ENCODE peak calls at places on chromosomes 1 and 21, in nine cellular contexts. V is HCT116, H is fibroblast of lung, J is MM.1S, I is neural progenitor cell, D is GM23248, C is hepatocyte, E is PC-3, T is HepG2. L is an unnamed sample.

GRCh38 chr21:38533887-38534286 is 35.6 kb upstream of the ERG start:
- DNase-seq in J (no peak), V (no peak), I (peak; percentile 7), C (no peak), E (no peak), D (no peak), H (no peak), T (no peak), L (no peak)

GRCh38 chr1:30847358-30847972 is 61.1 kb downstream of the SDC3 start:
- DNase-seq in V (no peak), I (peak; percentile 66), E (no peak), J (no peak), C (peak; percentile 59), D (no peak), H (peak; percentile 65), T (peak; percentile 90), L (peak; percentile 26)

GRCh38 chr1:222224576-222224975 is 323.3 kb downstream of the HHIPL2 start:
- DNase-seq in D (peak; percentile 33), H (peak; percentile 71), V (no peak), C (no peak), T (no peak), I (no peak), E (peak; percentile 21), J (no peak), L (no peak)

GRCh38 chr1:53588053-53588779 is 129.0 kb downstream of the DMRTB1 start:
- DNase-seq in C (no peak), D (no peak), I (no peak), J (no peak), H (no peak), T (no peak), V (no peak), E (no peak), L (no peak)

GRCh38 chr1:89363638-89364536 is at the start of gene GBP6:
- DNase-seq in C (no peak), D (peak; percentile 4), V (no peak), J (peak; percentile 11), I (peak; percentile 6), H (no peak), E (peak; percentile 55), T (no peak), L (no peak)

GRCh38 chr1:187121661-187122060 is 292.9 kb downstream of the PLA2G4A start:
- DNase-seq in C (no peak), E (no peak), I (no peak), H (no peak), T (no peak), J (no peak), V (no peak), D (no peak), L (no peak)

GRCh38 chr1:53454019-53454418 is 5.2 kb upstream of the DMRTB1 start:
- DNase-seq in I (no peak), V (no peak), H (no peak), J (no peak), T (no peak), E (no peak), C (no peak), D (no peak), L (no peak)

GRCh38 chr1:160261878-160262794 is at the start of gene DCAF8:
- DNase-seq in I (peak; percentile 99), V (peak; percentile 91), T (peak; percentile 94), C (peak; percentile 99), H (peak; percentile 98), J (peak; percentile 100), D (peak; percentile 100), E (peak; percentile 99), L (peak; percentile 99)

GRCh38 chr21:33028759-33029511 is 3.2 kb downstream of the OLIG2 start:
- DNase-seq in J (peak; percentile 35), C (no peak), I (peak; percentile 72), D (peak; percentile 48), H (no peak), V (no peak), E (no peak), T (no peak), L (peak; percentile 33)

GRCh38 chr21:33031152-33031551 is 5.4 kb downstream of the OLIG2 start:
- DNase-seq in C (no peak), D (no peak), J (no peak), E (no peak), H (no peak), T (no peak), I (no peak), V (no peak), L (no peak)

GRCh38 chr21:33029512-33029921 is 3.8 kb downstream of the OLIG2 start:
- DNase-seq in E (no peak), D (no peak), J (no peak), V (no peak), H (no peak), C (no peak), T (no peak), I (peak; percentile 44), L (no peak)

GRCh38 chr21:33030633-33031032 is 4.9 kb downstream of the OLIG2 start:
- DNase-seq in H (no peak), D (no peak), J (no peak), C (no peak), T (no peak), V (no peak), E (no peak), I (no peak), L (no peak)

DNA sequence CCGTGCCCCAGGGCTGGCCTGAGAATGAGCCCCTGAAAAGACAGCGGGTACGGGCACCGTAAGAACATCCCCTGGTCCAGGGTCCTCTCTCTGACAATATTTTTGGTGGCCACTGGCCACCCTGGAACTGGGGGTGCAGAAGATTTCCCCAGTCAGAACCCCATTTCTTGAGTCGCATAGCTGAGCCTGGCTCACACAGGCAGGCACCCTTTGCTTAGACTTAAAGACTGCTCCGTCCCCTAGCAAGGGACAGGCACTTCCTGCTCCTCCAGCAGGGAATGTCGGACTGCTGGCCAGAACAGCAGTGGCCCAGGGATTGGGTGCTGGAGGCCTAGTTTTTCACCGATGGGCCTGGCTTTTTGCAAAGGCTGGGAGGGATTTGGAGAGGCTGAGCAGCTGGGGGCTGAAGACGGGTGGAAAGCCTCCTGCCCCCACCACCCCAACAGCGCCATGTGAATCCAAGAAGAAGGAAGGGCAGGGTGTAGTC is 4.3 kb downstream of the OLIG2 start:
- DNase-seq in H (no peak), J (no peak), E (no peak), T (no peak), V (no peak), D (no peak), C (no peak), I (no peak), L (no peak)
- TF ChIP-seq EZH2 in H (no peak), J (no peak), E (no peak), T (no peak), V (no peak), D (no peak), C (no peak), I (no peak), L (peak; percentile 45)

GRCh38 chr1:2294661-2295060 is 66.5 kb downstream of the SKI start:
- DNase-seq in C (no peak), I (no peak), V (no peak), E (no peak), J (no peak), D (no peak), T (no peak), H (no peak), L (no peak)
- H3K4me1 ChIP-seq in C (peaks cover 3% of the 10 kb centered on the region), I (peaks cover 16% of the 10 kb centered on the region), V (no peaks in the 10 kb centered on the region), E (no peaks in the 10 kb centered on the region), J (peaks cover 19% of the 10 kb centered on the region), D (peaks cover 58% of the 10 kb centered on the region), T (no peaks in the 10 kb centered on the region), H (peaks cover 43% of the 10 kb centered on the region), L (peaks cover 51% of the 10 kb centered on the region)

DNA sequence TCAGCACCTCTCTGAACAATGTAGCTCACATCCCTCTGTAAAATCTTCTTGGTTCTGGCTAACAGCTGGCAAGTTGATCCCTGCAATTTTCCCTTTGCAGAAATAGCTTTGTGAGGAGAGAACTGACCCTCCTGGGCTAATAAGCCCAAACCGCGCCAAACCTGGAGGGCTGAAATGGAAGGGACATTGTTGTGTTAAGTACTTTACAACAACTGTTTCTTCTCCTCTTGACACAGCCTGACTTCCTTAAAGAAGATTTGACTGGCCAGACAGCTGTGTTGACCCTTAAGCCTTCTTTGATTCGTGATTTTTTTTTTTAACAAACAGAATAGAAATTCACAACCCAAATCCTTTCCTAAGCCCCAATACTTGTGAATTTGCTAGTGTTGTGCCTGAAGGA is 5.7 kb downstream of the LMX1A start:
- DNase-seq in H (no peak), I (peak; percentile 84), E (no peak), D (no peak), J (no peak), C (no peak), V (no peak), T (no peak), L (no peak)
- H3K27me3 ChIP-seq in H (peaks cover 31% of the 10 kb centered on the region), I (peaks cover 49% of the 10 kb centered on the region), E (peaks cover 96% of the 10 kb centered on the region), D (peaks cover 92% of the 10 kb centered on the region), J (peaks cover 25% of the 10 kb centered on the region), C (peaks cover 100% of the 10 kb centered on the region), V (peaks cover 58% of the 10 kb centered on the region), T (no peaks in the 10 kb centered on the region), L (peaks cover 97% of the 10 kb centered on the region)

GRCh38 chr21:25361765-25362164 is 245.5 kb downstream of the MRPL39 start:
- DNase-seq in J (no peak), T (no peak), I (no peak), H (no peak), C (no peak), E (no peak), V (no peak), D (no peak), L (no peak)
- TF ChIP-seq EZH2 in J (no peak), T (no peak), I (no peak), H (no peak), C (no peak), E (no peak), V (no peak), D (no peak), L (no peak)